ENCODE peak calls at places on chromosomes 16 and 17, in seven cellular contexts. V is progenitor cell of endocrine pancreas; O is activated CD8-positive, alpha-beta memory T cell treated with anti-CD3 and anti-CD28 coated beads, Interleukin-2, amount 50 U/mL, for 4 hours; Q is NCI-H1436; C is Right ventricle myocardium superior; B is NCI-H1048; P is aorta. F is an unnamed sample.

GRCh38 chr16:58094026-58094425 is 35.2 kb downstream of the CFAP20 start:
- DNase-seq in B (no peak), Q (no peak), O (no peak), P (no peak), C (no peak), V (no peak), F (no peak)

GRCh38 chr16:27461483-27462171 is 59.7 kb downstream of the IL21R start:
- DNase-seq in Q (no peak), B (no peak), P (no peak), O (no peak), V (no peak), C (no peak), F (no peak)

GRCh38 chr17:7263071-7263800 is 958 bp upstream of the CLDN7 start:
- DNase-seq in B (no peak), V (peak), C (peak), Q (no peak), O (no peak), P (no peak), F (peak)

GRCh38 chr17:12575641-12576040 is 90.0 kb upstream of the MYOCD start:
- DNase-seq in C (no peak), V (no peak), P (no peak), O (no peak), Q (no peak), B (no peak), F (no peak)

GRCh38 chr17:47323382-47324223 is at the start of gene EFCAB13:
- DNase-seq in V (peak), P (peak), Q (peak), C (peak), B (peak), O (peak), F (peak)

GRCh38 chr17:19311421-19312215 is 50.9 kb downstream of the B9D1 start:
- DNase-seq in B (no peak), V (no peak), P (no peak), O (no peak), Q (no peak), C (no peak), F (no peak)

GRCh38 chr17:58082870-58083490 is at the start of gene DYNLL2:
- DNase-seq in C (peak), O (peak), Q (peak), P (peak), V (peak), B (peak), F (peak)

GRCh38 chr17:78383725-78384471 is 5.4 kb downstream of the PGS1 start:
- DNase-seq in V (no peak), C (peak), O (peak), B (no peak), Q (no peak), P (peak), F (no peak)

GRCh38 chr17:57868007-57868774 is 18.3 kb upstream of the MRPS23 start:
- DNase-seq in C (peak), V (no peak), Q (no peak), P (peak), B (no peak), O (no peak), F (peak)

GRCh38 chr17:58403312-58403711 is 14.0 kb downstream of the RNF43 start:
- DNase-seq in P (no peak), V (no peak), Q (no peak), O (no peak), B (no peak), C (no peak), F (peak)

GRCh38 chr16:30760160-30760559 is 1.7 kb downstream of the CFAP119 start:
- DNase-seq in V (no peak), C (no peak), O (no peak), B (no peak), P (peak), Q (no peak), F (no peak)

GRCh38 chr17:65417406-65418221 is 143.8 kb downstream of the AXIN2 start:
- DNase-seq in Q (no peak), O (no peak), B (no peak), C (no peak), P (no peak), V (no peak), F (no peak)

GRCh38 chr17:70905796-70906195 is 736.5 kb downstream of the KCNJ2 start:
- DNase-seq in Q (no peak), C (peak), O (no peak), P (peak), B (no peak), V (no peak), F (no peak)

GRCh38 chr17:15909481-15909991 is 35.4 kb upstream of the ADORA2B start:
- DNase-seq in V (no peak), Q (no peak), B (no peak), C (no peak), P (no peak), O (no peak), F (no peak)

GRCh38 chr17:75983501-75984181 is 4.6 kb downstream of the TEN1 start:
- DNase-seq in Q (no peak), V (no peak), P (no peak), C (no peak), O (no peak), B (peak), F (no peak)

GRCh38 chr16:51306116-51306515 is 155.0 kb upstream of the SALL1 start:
- DNase-seq in V (no peak), B (no peak), C (no peak), Q (no peak), O (no peak), P (no peak), F (no peak)

GRCh38 chr16:72013389-72013788 is 4.8 kb downstream of the DHODH start:
- DNase-seq in P (no peak), O (no peak), B (no peak), Q (no peak), C (no peak), V (no peak), F (no peak)

GRCh38 chr17:42720996-42721583 is 23.8 kb downstream of the EZH1 start:
- DNase-seq in B (peak), O (no peak), C (no peak), V (no peak), Q (peak), P (no peak), F (peak)

GRCh38 chr16:67236551-67237395 is 9.8 kb downstream of the TMEM208 start:
- DNase-seq in C (no peak), Q (no peak), B (no peak), V (no peak), P (peak), O (peak), F (no peak)

GRCh38 chr17:68868708-68869107 is 86.5 kb downstream of the ABCA8 start:
- DNase-seq in O (no peak), Q (no peak), P (no peak), C (no peak), B (no peak), V (no peak), F (no peak)

GRCh38 chr16:88727871-88728270 is 21.6 kb downstream of the CTU2 start:
- DNase-seq in O (no peak), B (no peak), Q (no peak), V (no peak), P (no peak), C (no peak), F (no peak)

GRCh38 chr17:79951361-79952264 is 84.1 kb downstream of the TBC1D16 start:
- DNase-seq in V (no peak), Q (peak), B (no peak), P (peak), O (no peak), C (peak), F (no peak)

GRCh38 chr17:82241926-82242697 is 13.3 kb downstream of the SLC16A3 start:
- DNase-seq in O (no peak), Q (no peak), B (no peak), C (peak), P (no peak), V (no peak), F (no peak)

GRCh38 chr17:28530250-28530649 is 22.2 kb downstream of the UNC119 start:
- DNase-seq in C (no peak), Q (no peak), P (no peak), B (no peak), V (no peak), O (no peak), F (no peak)

GRCh38 chr16:67163903-67164558 is 514 bp upstream of the HSF4 start:
- DNase-seq in B (no peak), P (peak), Q (no peak), C (peak), V (no peak), O (no peak), F (peak)

GRCh38 chr16:53666816-53667415 is 36.7 kb downstream of the RPGRIP1L start:
- DNase-seq in V (no peak), B (no peak), O (no peak), P (no peak), C (no peak), Q (no peak), F (no peak)

GRCh38 chr17:18026408-18026776 is 12.6 kb downstream of the ATPAF2 start:
- DNase-seq in V (no peak), O (peak), C (peak), P (no peak), Q (peak), B (no peak), F (no peak)

GRCh38 chr17:10772425-10773380 is 31.2 kb downstream of the TMEM238L start:
- DNase-seq in C (no peak), O (peak), Q (no peak), B (no peak), V (no peak), P (no peak), F (peak)

GRCh38 chr16:75147968-75148310 is 385 bp upstream of the ZFP1 start:
- DNase-seq in Q (no peak), O (no peak), V (no peak), C (no peak), P (no peak), B (no peak), F (no peak)

GRCh38 chr17:17834974-17835373 is 1.8 kb downstream of the SREBF1 start:
- DNase-seq in V (no peak), O (no peak), C (no peak), Q (no peak), P (no peak), B (no peak), F (no peak)

GRCh38 chr17:54974758-54975157 is 6.2 kb downstream of the STXBP4 start:
- DNase-seq in P (no peak), B (no peak), V (no peak), C (no peak), O (no peak), Q (no peak), F (no peak)

GRCh38 chr17:51818777-51819176 is 339.7 kb downstream of the CA10 start:
- DNase-seq in V (no peak), P (no peak), C (no peak), O (no peak), Q (no peak), B (no peak), F (no peak)

GRCh38 chr17:33038740-33039139 is 47.1 kb downstream of the SPACA3 start:
- DNase-seq in C (no peak), P (peak), Q (peak), V (peak), O (no peak), B (no peak), F (peak)

GRCh38 chr17:63773272-63774140 is at the start of gene CCDC47:
- DNase-seq in Q (peak), O (peak), B (peak), V (peak), C (peak), P (peak), F (peak)

GRCh38 chr17:37570527-37571093 is 38.6 kb downstream of the SYNRG start:
- DNase-seq in Q (peak), C (no peak), V (no peak), O (peak), B (no peak), P (no peak), F (peak)

GRCh38 chr16:8173111-8173644 is 417.1 kb downstream of the TMEM114 start:
- DNase-seq in O (no peak), C (peak), P (peak), B (no peak), Q (peak), V (peak), F (peak)

F was measured in DMS79 treated with DMSO at 0.1 percent for 48 hours.